ENCODE peak calls at places on chromosomes 7 and 10, in ten cellular contexts. One of them, this sample, is unnamed.

GRCh38 chr7:44727346-44728262 is 21.0 kb upstream of the ZMIZ2 start:
- DNase-seq in Calu3: no peak
- DNase-seq in AG08396: peak; percentile 16
- DNase-seq in activated CD8-positive, alpha-beta memory T cell treated with anti-CD3 and anti-CD28 coated beads, Interleukin-2, amount 50 U/mL, for 4 hours: no peak
- DNase-seq in stimulated activated CD4-positive, alpha-beta T cell treated with anti-CD3 and anti-CD28 coated beads, Interleukin-1b, Interleukin-23, amount 100 ng/mL, for 24 hours: no peak
- DNase-seq in gastrocnemius medialis: no peak
- DNase-seq in NCI-H345: no peak
- DNase-seq in HT-29: no peak
- DNase-seq in AML-193: no peak
- DNase-seq in caudate nucleus: no peak
- DNase-seq in this sample: no peak

GRCh38 chr7:25790261-25790660 is 361.7 kb upstream of the NFE2L3 start:
- DNase-seq in Calu3: no peak
- DNase-seq in AG08396: no peak
- DNase-seq in activated CD8-positive, alpha-beta memory T cell treated with anti-CD3 and anti-CD28 coated beads, Interleukin-2, amount 50 U/mL, for 4 hours: no peak
- DNase-seq in stimulated activated CD4-positive, alpha-beta T cell treated with anti-CD3 and anti-CD28 coated beads, Interleukin-1b, Interleukin-23, amount 100 ng/mL, for 24 hours: no peak
- DNase-seq in gastrocnemius medialis: no peak
- DNase-seq in NCI-H345: no peak
- DNase-seq in HT-29: no peak
- DNase-seq in AML-193: no peak
- DNase-seq in caudate nucleus: no peak
- DNase-seq in this sample: no peak

GRCh38 chr7:90677742-90678439 is 81.8 kb downstream of the CDK14 start:
- DNase-seq in Calu3: no peak
- DNase-seq in AG08396: no peak
- DNase-seq in activated CD8-positive, alpha-beta memory T cell treated with anti-CD3 and anti-CD28 coated beads, Interleukin-2, amount 50 U/mL, for 4 hours: no peak
- DNase-seq in stimulated activated CD4-positive, alpha-beta T cell treated with anti-CD3 and anti-CD28 coated beads, Interleukin-1b, Interleukin-23, amount 100 ng/mL, for 24 hours: no peak
- DNase-seq in gastrocnemius medialis: no peak
- DNase-seq in NCI-H345: peak; percentile 32
- DNase-seq in HT-29: no peak
- DNase-seq in AML-193: no peak
- DNase-seq in caudate nucleus: no peak
- DNase-seq in this sample: no peak

GRCh38 chr10:101525848-101526247 is 62.2 kb downstream of the POLL start:
- DNase-seq in Calu3: no peak
- DNase-seq in AG08396: no peak
- DNase-seq in activated CD8-positive, alpha-beta memory T cell treated with anti-CD3 and anti-CD28 coated beads, Interleukin-2, amount 50 U/mL, for 4 hours: no peak
- DNase-seq in stimulated activated CD4-positive, alpha-beta T cell treated with anti-CD3 and anti-CD28 coated beads, Interleukin-1b, Interleukin-23, amount 100 ng/mL, for 24 hours: no peak
- DNase-seq in gastrocnemius medialis: no peak
- DNase-seq in NCI-H345: no peak
- DNase-seq in HT-29: no peak
- DNase-seq in AML-193: no peak
- DNase-seq in caudate nucleus: no peak
- DNase-seq in this sample: no peak

GRCh38 chr10:73019100-73019499 is 64.5 kb upstream of the PLA2G12B start:
- DNase-seq in Calu3: no peak
- DNase-seq in AG08396: no peak
- DNase-seq in activated CD8-positive, alpha-beta memory T cell treated with anti-CD3 and anti-CD28 coated beads, Interleukin-2, amount 50 U/mL, for 4 hours: no peak
- DNase-seq in stimulated activated CD4-positive, alpha-beta T cell treated with anti-CD3 and anti-CD28 coated beads, Interleukin-1b, Interleukin-23, amount 100 ng/mL, for 24 hours: no peak
- DNase-seq in gastrocnemius medialis: no peak
- DNase-seq in NCI-H345: no peak
- DNase-seq in HT-29: no peak
- DNase-seq in AML-193: no peak
- DNase-seq in caudate nucleus: no peak
- DNase-seq in this sample: no peak

GRCh38 chr7:11788568-11788967 is 43.4 kb downstream of the THSD7A start:
- DNase-seq in Calu3: no peak
- DNase-seq in AG08396: no peak
- DNase-seq in activated CD8-positive, alpha-beta memory T cell treated with anti-CD3 and anti-CD28 coated beads, Interleukin-2, amount 50 U/mL, for 4 hours: no peak
- DNase-seq in stimulated activated CD4-positive, alpha-beta T cell treated with anti-CD3 and anti-CD28 coated beads, Interleukin-1b, Interleukin-23, amount 100 ng/mL, for 24 hours: no peak
- DNase-seq in gastrocnemius medialis: no peak
- DNase-seq in NCI-H345: no peak
- DNase-seq in HT-29: no peak
- DNase-seq in AML-193: no peak
- DNase-seq in caudate nucleus: no peak
- DNase-seq in this sample: no peak

GRCh38 chr10:129048513-129048912 is 418.5 kb upstream of the MGMT start:
- DNase-seq in Calu3: no peak
- DNase-seq in AG08396: no peak
- DNase-seq in activated CD8-positive, alpha-beta memory T cell treated with anti-CD3 and anti-CD28 coated beads, Interleukin-2, amount 50 U/mL, for 4 hours: no peak
- DNase-seq in stimulated activated CD4-positive, alpha-beta T cell treated with anti-CD3 and anti-CD28 coated beads, Interleukin-1b, Interleukin-23, amount 100 ng/mL, for 24 hours: no peak
- DNase-seq in gastrocnemius medialis: no peak
- DNase-seq in NCI-H345: no peak
- DNase-seq in HT-29: no peak
- DNase-seq in AML-193: no peak
- DNase-seq in caudate nucleus: no peak
- DNase-seq in this sample: no peak

GRCh38 chr7:10225265-10225664 is 748.4 kb upstream of the PHF14 start:
- DNase-seq in Calu3: no peak
- DNase-seq in AG08396: no peak
- DNase-seq in activated CD8-positive, alpha-beta memory T cell treated with anti-CD3 and anti-CD28 coated beads, Interleukin-2, amount 50 U/mL, for 4 hours: no peak
- DNase-seq in stimulated activated CD4-positive, alpha-beta T cell treated with anti-CD3 and anti-CD28 coated beads, Interleukin-1b, Interleukin-23, amount 100 ng/mL, for 24 hours: no peak
- DNase-seq in gastrocnemius medialis: no peak
- DNase-seq in NCI-H345: peak; percentile 23
- DNase-seq in HT-29: no peak
- DNase-seq in AML-193: no peak
- DNase-seq in caudate nucleus: no peak
- DNase-seq in this sample: no peak

GRCh38 chr7:665251-665650 is 61.2 kb upstream of the DNAAF5 start:
- DNase-seq in Calu3: no peak
- DNase-seq in AG08396: peak; percentile 34
- DNase-seq in activated CD8-positive, alpha-beta memory T cell treated with anti-CD3 and anti-CD28 coated beads, Interleukin-2, amount 50 U/mL, for 4 hours: no peak
- DNase-seq in stimulated activated CD4-positive, alpha-beta T cell treated with anti-CD3 and anti-CD28 coated beads, Interleukin-1b, Interleukin-23, amount 100 ng/mL, for 24 hours: no peak
- DNase-seq in gastrocnemius medialis: no peak
- DNase-seq in NCI-H345: no peak
- DNase-seq in HT-29: no peak
- DNase-seq in AML-193: no peak
- DNase-seq in caudate nucleus: no peak
- DNase-seq in this sample: no peak

GRCh38 chr10:132493246-132493755 is 44.3 kb upstream of the INPP5A start:
- DNase-seq in Calu3: no peak
- DNase-seq in AG08396: no peak
- DNase-seq in activated CD8-positive, alpha-beta memory T cell treated with anti-CD3 and anti-CD28 coated beads, Interleukin-2, amount 50 U/mL, for 4 hours: no peak
- DNase-seq in stimulated activated CD4-positive, alpha-beta T cell treated with anti-CD3 and anti-CD28 coated beads, Interleukin-1b, Interleukin-23, amount 100 ng/mL, for 24 hours: no peak
- DNase-seq in gastrocnemius medialis: peak; percentile 5
- DNase-seq in NCI-H345: no peak
- DNase-seq in HT-29: no peak
- DNase-seq in AML-193: no peak
- DNase-seq in caudate nucleus: no peak
- DNase-seq in this sample: no peak

GRCh38 chr7:139720705-139721231 is 57.0 kb downstream of the HIPK2 start:
- DNase-seq in Calu3: no peak
- DNase-seq in AG08396: no peak
- DNase-seq in activated CD8-positive, alpha-beta memory T cell treated with anti-CD3 and anti-CD28 coated beads, Interleukin-2, amount 50 U/mL, for 4 hours: no peak
- DNase-seq in stimulated activated CD4-positive, alpha-beta T cell treated with anti-CD3 and anti-CD28 coated beads, Interleukin-1b, Interleukin-23, amount 100 ng/mL, for 24 hours: no peak
- DNase-seq in gastrocnemius medialis: no peak
- DNase-seq in NCI-H345: no peak
- DNase-seq in HT-29: peak; percentile 8
- DNase-seq in AML-193: no peak
- DNase-seq in caudate nucleus: no peak
- DNase-seq in this sample: no peak

GRCh38 chr10:79159141-79159619 is 90.4 kb downstream of the ZMIZ1 start:
- DNase-seq in Calu3: no peak
- DNase-seq in AG08396: peak; percentile 79
- DNase-seq in activated CD8-positive, alpha-beta memory T cell treated with anti-CD3 and anti-CD28 coated beads, Interleukin-2, amount 50 U/mL, for 4 hours: no peak
- DNase-seq in stimulated activated CD4-positive, alpha-beta T cell treated with anti-CD3 and anti-CD28 coated beads, Interleukin-1b, Interleukin-23, amount 100 ng/mL, for 24 hours: no peak
- DNase-seq in gastrocnemius medialis: no peak
- DNase-seq in NCI-H345: no peak
- DNase-seq in HT-29: no peak
- DNase-seq in AML-193: no peak
- DNase-seq in caudate nucleus: no peak
- DNase-seq in this sample: no peak

GRCh38 chr10:104791471-104791870 is 150.4 kb downstream of the SORCS3 start:
- DNase-seq in Calu3: no peak
- DNase-seq in AG08396: no peak
- DNase-seq in activated CD8-positive, alpha-beta memory T cell treated with anti-CD3 and anti-CD28 coated beads, Interleukin-2, amount 50 U/mL, for 4 hours: no peak
- DNase-seq in stimulated activated CD4-positive, alpha-beta T cell treated with anti-CD3 and anti-CD28 coated beads, Interleukin-1b, Interleukin-23, amount 100 ng/mL, for 24 hours: no peak
- DNase-seq in gastrocnemius medialis: no peak
- DNase-seq in NCI-H345: no peak
- DNase-seq in HT-29: no peak
- DNase-seq in AML-193: no peak
- DNase-seq in caudate nucleus: no peak
- DNase-seq in this sample: no peak

GRCh38 chr7:131302876-131303707 is 24.6 kb upstream of the MKLN1 start:
- DNase-seq in Calu3: peak; percentile 50
- DNase-seq in AG08396: peak; percentile 33
- DNase-seq in activated CD8-positive, alpha-beta memory T cell treated with anti-CD3 and anti-CD28 coated beads, Interleukin-2, amount 50 U/mL, for 4 hours: peak; percentile 32
- DNase-seq in stimulated activated CD4-positive, alpha-beta T cell treated with anti-CD3 and anti-CD28 coated beads, Interleukin-1b, Interleukin-23, amount 100 ng/mL, for 24 hours: no peak
- DNase-seq in gastrocnemius medialis: peak; percentile 45
- DNase-seq in NCI-H345: peak; percentile 4
- DNase-seq in HT-29: peak; percentile 56
- DNase-seq in AML-193: no peak
- DNase-seq in caudate nucleus: no peak
- DNase-seq in this sample: no peak

GRCh38 chr7:138449580-138449979 is 10.5 kb upstream of the TRIM24 start:
- DNase-seq in Calu3: peak; percentile 4
- DNase-seq in AG08396: no peak
- DNase-seq in activated CD8-positive, alpha-beta memory T cell treated with anti-CD3 and anti-CD28 coated beads, Interleukin-2, amount 50 U/mL, for 4 hours: peak; percentile 46
- DNase-seq in stimulated activated CD4-positive, alpha-beta T cell treated with anti-CD3 and anti-CD28 coated beads, Interleukin-1b, Interleukin-23, amount 100 ng/mL, for 24 hours: peak; percentile 20
- DNase-seq in gastrocnemius medialis: no peak
- DNase-seq in NCI-H345: no peak
- DNase-seq in HT-29: no peak
- DNase-seq in AML-193: no peak
- DNase-seq in caudate nucleus: no peak
- DNase-seq in this sample: no peak

GRCh38 chr10:91042069-91042468 is 121.2 kb upstream of the ANKRD1 start:
- DNase-seq in Calu3: no peak
- DNase-seq in AG08396: no peak
- DNase-seq in activated CD8-positive, alpha-beta memory T cell treated with anti-CD3 and anti-CD28 coated beads, Interleukin-2, amount 50 U/mL, for 4 hours: no peak
- DNase-seq in stimulated activated CD4-positive, alpha-beta T cell treated with anti-CD3 and anti-CD28 coated beads, Interleukin-1b, Interleukin-23, amount 100 ng/mL, for 24 hours: no peak
- DNase-seq in gastrocnemius medialis: no peak
- DNase-seq in NCI-H345: no peak
- DNase-seq in HT-29: no peak
- DNase-seq in AML-193: no peak
- DNase-seq in caudate nucleus: no peak
- DNase-seq in this sample: no peak

GRCh38 chr7:91397612-91398011 is 133.4 kb downstream of the FZD1 start:
- DNase-seq in Calu3: no peak
- DNase-seq in AG08396: no peak
- DNase-seq in activated CD8-positive, alpha-beta memory T cell treated with anti-CD3 and anti-CD28 coated beads, Interleukin-2, amount 50 U/mL, for 4 hours: no peak
- DNase-seq in stimulated activated CD4-positive, alpha-beta T cell treated with anti-CD3 and anti-CD28 coated beads, Interleukin-1b, Interleukin-23, amount 100 ng/mL, for 24 hours: no peak
- DNase-seq in gastrocnemius medialis: no peak
- DNase-seq in NCI-H345: peak; percentile 50
- DNase-seq in HT-29: no peak
- DNase-seq in AML-193: no peak
- DNase-seq in caudate nucleus: no peak
- DNase-seq in this sample: no peak

GRCh38 chr10:63633677-63634487 is 112.7 kb downstream of the REEP3 start:
- DNase-seq in Calu3: peak; percentile 43
- DNase-seq in AG08396: peak; percentile 32
- DNase-seq in activated CD8-positive, alpha-beta memory T cell treated with anti-CD3 and anti-CD28 coated beads, Interleukin-2, amount 50 U/mL, for 4 hours: no peak
- DNase-seq in stimulated activated CD4-positive, alpha-beta T cell treated with anti-CD3 and anti-CD28 coated beads, Interleukin-1b, Interleukin-23, amount 100 ng/mL, for 24 hours: no peak
- DNase-seq in gastrocnemius medialis: no peak
- DNase-seq in NCI-H345: no peak
- DNase-seq in HT-29: peak; percentile 71
- DNase-seq in AML-193: peak; percentile 31
- DNase-seq in caudate nucleus: no peak
- DNase-seq in this sample: no peak

GRCh38 chr7:69682518-69682917 is 84.2 kb downstream of the AUTS2 start:
- DNase-seq in Calu3: no peak
- DNase-seq in AG08396: no peak
- DNase-seq in activated CD8-positive, alpha-beta memory T cell treated with anti-CD3 and anti-CD28 coated beads, Interleukin-2, amount 50 U/mL, for 4 hours: no peak
- DNase-seq in stimulated activated CD4-positive, alpha-beta T cell treated with anti-CD3 and anti-CD28 coated beads, Interleukin-1b, Interleukin-23, amount 100 ng/mL, for 24 hours: no peak
- DNase-seq in gastrocnemius medialis: no peak
- DNase-seq in NCI-H345: no peak
- DNase-seq in HT-29: no peak
- DNase-seq in AML-193: peak; percentile 22
- DNase-seq in caudate nucleus: no peak
- DNase-seq in this sample: no peak

GRCh38 chr7:27936244-27937102 is 196.5 kb downstream of the TAX1BP1 start:
- DNase-seq in Calu3: no peak
- DNase-seq in AG08396: no peak
- DNase-seq in activated CD8-positive, alpha-beta memory T cell treated with anti-CD3 and anti-CD28 coated beads, Interleukin-2, amount 50 U/mL, for 4 hours: no peak
- DNase-seq in stimulated activated CD4-positive, alpha-beta T cell treated with anti-CD3 and anti-CD28 coated beads, Interleukin-1b, Interleukin-23, amount 100 ng/mL, for 24 hours: no peak
- DNase-seq in gastrocnemius medialis: no peak
- DNase-seq in NCI-H345: no peak
- DNase-seq in HT-29: no peak
- DNase-seq in AML-193: no peak
- DNase-seq in caudate nucleus: no peak
- DNase-seq in this sample: no peak

GRCh38 chr10:48605786-48606529 is 1.1 kb upstream of the ARHGAP22 start:
- DNase-seq in Calu3: no peak
- DNase-seq in AG08396: no peak
- DNase-seq in activated CD8-positive, alpha-beta memory T cell treated with anti-CD3 and anti-CD28 coated beads, Interleukin-2, amount 50 U/mL, for 4 hours: no peak
- DNase-seq in stimulated activated CD4-positive, alpha-beta T cell treated with anti-CD3 and anti-CD28 coated beads, Interleukin-1b, Interleukin-23, amount 100 ng/mL, for 24 hours: no peak
- DNase-seq in gastrocnemius medialis: no peak
- DNase-seq in NCI-H345: no peak
- DNase-seq in HT-29: no peak
- DNase-seq in AML-193: no peak
- DNase-seq in caudate nucleus: no peak
- DNase-seq in this sample: no peak

GRCh38 chr7:45923818-45924217 is 2.7 kb upstream of the IGFBP3 start:
- DNase-seq in Calu3: no peak
- DNase-seq in AG08396: no peak
- DNase-seq in activated CD8-positive, alpha-beta memory T cell treated with anti-CD3 and anti-CD28 coated beads, Interleukin-2, amount 50 U/mL, for 4 hours: no peak
- DNase-seq in stimulated activated CD4-positive, alpha-beta T cell treated with anti-CD3 and anti-CD28 coated beads, Interleukin-1b, Interleukin-23, amount 100 ng/mL, for 24 hours: no peak
- DNase-seq in gastrocnemius medialis: no peak
- DNase-seq in NCI-H345: no peak
- DNase-seq in HT-29: peak; percentile 7
- DNase-seq in AML-193: no peak
- DNase-seq in caudate nucleus: no peak
- DNase-seq in this sample: no peak

GRCh38 chr7:30713397-30713796 is 31.1 kb upstream of the CRHR2 start:
- DNase-seq in Calu3: no peak
- DNase-seq in AG08396: no peak
- DNase-seq in activated CD8-positive, alpha-beta memory T cell treated with anti-CD3 and anti-CD28 coated beads, Interleukin-2, amount 50 U/mL, for 4 hours: no peak
- DNase-seq in stimulated activated CD4-positive, alpha-beta T cell treated with anti-CD3 and anti-CD28 coated beads, Interleukin-1b, Interleukin-23, amount 100 ng/mL, for 24 hours: no peak
- DNase-seq in gastrocnemius medialis: no peak
- DNase-seq in NCI-H345: no peak
- DNase-seq in HT-29: no peak
- DNase-seq in AML-193: no peak
- DNase-seq in caudate nucleus: no peak
- DNase-seq in this sample: no peak

GRCh38 chr10:133264455-133264854 is 12.2 kb downstream of the ADAM8 start:
- DNase-seq in Calu3: no peak
- DNase-seq in AG08396: no peak
- DNase-seq in activated CD8-positive, alpha-beta memory T cell treated with anti-CD3 and anti-CD28 coated beads, Interleukin-2, amount 50 U/mL, for 4 hours: no peak
- DNase-seq in stimulated activated CD4-positive, alpha-beta T cell treated with anti-CD3 and anti-CD28 coated beads, Interleukin-1b, Interleukin-23, amount 100 ng/mL, for 24 hours: no peak
- DNase-seq in gastrocnemius medialis: no peak
- DNase-seq in NCI-H345: no peak
- DNase-seq in HT-29: no peak
- DNase-seq in AML-193: no peak
- DNase-seq in caudate nucleus: no peak
- DNase-seq in this sample: no peak

GRCh38 chr7:7688310-7688709 is 30.1 kb downstream of the RPA3 start:
- DNase-seq in Calu3: no peak
- DNase-seq in AG08396: no peak
- DNase-seq in activated CD8-positive, alpha-beta memory T cell treated with anti-CD3 and anti-CD28 coated beads, Interleukin-2, amount 50 U/mL, for 4 hours: no peak
- DNase-seq in stimulated activated CD4-positive, alpha-beta T cell treated with anti-CD3 and anti-CD28 coated beads, Interleukin-1b, Interleukin-23, amount 100 ng/mL, for 24 hours: no peak
- DNase-seq in gastrocnemius medialis: no peak
- DNase-seq in NCI-H345: no peak
- DNase-seq in HT-29: no peak
- DNase-seq in AML-193: no peak
- DNase-seq in caudate nucleus: no peak
- DNase-seq in this sample: no peak

GRCh38 chr7:131961281-131961680 is 404.9 kb upstream of the PODXL start:
- DNase-seq in Calu3: no peak
- DNase-seq in AG08396: no peak
- DNase-seq in activated CD8-positive, alpha-beta memory T cell treated with anti-CD3 and anti-CD28 coated beads, Interleukin-2, amount 50 U/mL, for 4 hours: no peak
- DNase-seq in stimulated activated CD4-positive, alpha-beta T cell treated with anti-CD3 and anti-CD28 coated beads, Interleukin-1b, Interleukin-23, amount 100 ng/mL, for 24 hours: no peak
- DNase-seq in gastrocnemius medialis: no peak
- DNase-seq in NCI-H345: peak; percentile 86
- DNase-seq in HT-29: no peak
- DNase-seq in AML-193: no peak
- DNase-seq in caudate nucleus: no peak
- DNase-seq in this sample: no peak

GRCh38 chr7:100566018-100566531 is 7.6 kb downstream of the SAP25 start:
- DNase-seq in Calu3: no peak
- DNase-seq in AG08396: no peak
- DNase-seq in activated CD8-positive, alpha-beta memory T cell treated with anti-CD3 and anti-CD28 coated beads, Interleukin-2, amount 50 U/mL, for 4 hours: no peak
- DNase-seq in stimulated activated CD4-positive, alpha-beta T cell treated with anti-CD3 and anti-CD28 coated beads, Interleukin-1b, Interleukin-23, amount 100 ng/mL, for 24 hours: no peak
- DNase-seq in gastrocnemius medialis: no peak
- DNase-seq in NCI-H345: no peak
- DNase-seq in HT-29: no peak
- DNase-seq in AML-193: no peak
- DNase-seq in caudate nucleus: no peak
- DNase-seq in this sample: no peak

GRCh38 chr7:78280276-78280675 is 481.7 kb downstream of the PHTF2 start:
- DNase-seq in Calu3: no peak
- DNase-seq in AG08396: no peak
- DNase-seq in activated CD8-positive, alpha-beta memory T cell treated with anti-CD3 and anti-CD28 coated beads, Interleukin-2, amount 50 U/mL, for 4 hours: no peak
- DNase-seq in stimulated activated CD4-positive, alpha-beta T cell treated with anti-CD3 and anti-CD28 coated beads, Interleukin-1b, Interleukin-23, amount 100 ng/mL, for 24 hours: no peak
- DNase-seq in gastrocnemius medialis: no peak
- DNase-seq in NCI-H345: no peak
- DNase-seq in HT-29: no peak
- DNase-seq in AML-193: no peak
- DNase-seq in caudate nucleus: no peak
- DNase-seq in this sample: no peak